ENCODE peak calls at places on chromosomes 6 and 20, in ten cellular contexts. D is dorsolateral prefrontal cortex; T is lung; H is NB4; N is endothelial cell; L is globus pallidus; U is mammary epithelial cell; O is K562; S is activated CD8-positive, alpha-beta memory T cell treated with anti-CD3 and anti-CD28 coated beads, Interleukin-2, amount 10 ng/mL, durations not matched to agents 7 days and 5 days; R is right atrium auricular region. C is an unnamed sample.

GRCh38 chr6:167951781-167952511 is 45.5 kb upstream of the KIF25 start:
- DNase-seq in D (no peak), T (no peak), H (no peak), N (no peak), L (no peak), U (peak; percentile 35), O (no peak), S (no peak), R (no peak), C (no peak)

GRCh38 chr20:623041-623440 is 12.9 kb upstream of the TCF15 start:
- DNase-seq in D (no peak), T (no peak), H (no peak), N (no peak), L (no peak), U (no peak), O (no peak), S (no peak), R (no peak), C (no peak)

GRCh38 chr20:59046862-59047261 is 4.3 kb upstream of the PRELID3B start:
- DNase-seq in D (no peak), T (no peak), H (no peak), N (no peak), L (no peak), U (no peak), O (no peak), S (no peak), R (no peak), C (no peak)

GRCh38 chr20:57664476-57664875 is 44.2 kb upstream of the ZBP1 start:
- DNase-seq in D (no peak), T (no peak), H (no peak), N (no peak), L (no peak), U (no peak), O (no peak), S (no peak), R (no peak), C (no peak)

GRCh38 chr20:36572701-36573102 is 695 bp upstream of the TGIF2 start:
- DNase-seq in D (no peak), T (no peak), H (peak; percentile 77), N (peak; percentile 31), L (no peak), U (peak; percentile 24), O (peak; percentile 43), S (peak; percentile 81), R (no peak), C (peak; percentile 33)

GRCh38 chr6:53159558-53159957 is 10.9 kb upstream of the GCM1 start:
- DNase-seq in D (no peak), T (no peak), H (peak; percentile 11), N (no peak), L (no peak), U (peak; percentile 33), O (no peak), S (no peak), R (no peak), C (no peak)

GRCh38 chr6:91340998-91341397 is 754.1 kb upstream of the MAP3K7 start:
- DNase-seq in D (no peak), T (no peak), H (no peak), N (no peak), L (no peak), U (no peak), O (no peak), S (no peak), R (no peak), C (no peak)

GRCh38 chr6:17907467-17908229 is 79.8 kb downstream of the KIF13A start:
- DNase-seq in D (no peak), T (peak; percentile 82), H (peak; percentile 99), N (no peak), L (peak; percentile 48), U (peak; percentile 98), O (peak; percentile 69), S (peak; percentile 47), R (peak; percentile 91), C (peak; percentile 75)

GRCh38 chr20:45822863-45823262 is 4.2 kb downstream of the TNNC2 start:
- DNase-seq in D (no peak), T (no peak), H (no peak), N (no peak), L (no peak), U (peak; percentile 47), O (no peak), S (no peak), R (no peak), C (peak; percentile 56)

GRCh38 chr6:43090557-43090952 is 14.4 kb downstream of the PTK7 start:
- DNase-seq in D (no peak), T (no peak), H (no peak), N (no peak), L (no peak), U (no peak), O (no peak), S (no peak), R (no peak), C (no peak)

GRCh38 chr20:38840053-38840893 is 34.8 kb downstream of the PPP1R16B start:
- DNase-seq in D (peak; percentile 67), T (no peak), H (peak; percentile 27), N (no peak), L (peak; percentile 67), U (no peak), O (peak; percentile 26), S (peak; percentile 41), R (no peak), C (no peak)

GRCh38 chr6:89655122-89655521 is 16.6 kb upstream of the LYRM2 start:
- DNase-seq in D (no peak), T (no peak), H (no peak), N (no peak), L (no peak), U (peak; percentile 8), O (no peak), S (no peak), R (no peak), C (no peak)

GRCh38 chr20:8940311-8940710 is 128.6 kb upstream of the PLCB4 start:
- DNase-seq in D (no peak), T (no peak), H (no peak), N (no peak), L (no peak), U (no peak), O (no peak), S (no peak), R (no peak), C (peak; percentile 81)

GRCh38 chr6:154595538-154595937 is 85.1 kb upstream of the CNKSR3 start:
- DNase-seq in D (no peak), T (no peak), H (no peak), N (no peak), L (no peak), U (no peak), O (no peak), S (no peak), R (no peak), C (no peak)

GRCh38 chr6:34325618-34326017 is 66.9 kb downstream of the NUDT3 start:
- DNase-seq in D (no peak), T (no peak), H (no peak), N (no peak), L (no peak), U (no peak), O (no peak), S (no peak), R (no peak), C (no peak)

GRCh38 chr6:134199848-134200606 is 117.9 kb downstream of the SGK1 start:
- DNase-seq in D (no peak), T (no peak), H (no peak), N (no peak), L (no peak), U (no peak), O (no peak), S (no peak), R (no peak), C (no peak)

GRCh38 chr6:43877463-43878126 is 107.6 kb downstream of the VEGFA start:
- DNase-seq in D (no peak), T (no peak), H (no peak), N (no peak), L (no peak), U (no peak), O (peak; percentile 90), S (no peak), R (no peak), C (no peak)

GRCh38 chr6:148422085-148422484 is 79.4 kb downstream of the SASH1 start:
- DNase-seq in D (no peak), T (no peak), H (no peak), N (no peak), L (no peak), U (no peak), O (no peak), S (no peak), R (no peak), C (peak; percentile 83)

GRCh38 chr6:81051952-81052351 is 700.5 kb downstream of the TENT5A start:
- DNase-seq in D (no peak), T (no peak), H (no peak), N (no peak), L (no peak), U (no peak), O (no peak), S (no peak), R (no peak), C (no peak)

GRCh38 chr6:89661559-89661958 is 23.0 kb upstream of the LYRM2 start:
- DNase-seq in D (no peak), T (no peak), H (no peak), N (no peak), L (no peak), U (no peak), O (no peak), S (no peak), R (no peak), C (no peak)